ENCODE peak calls at places on chromosomes 2 and 18, in four cellular contexts. One of them, this sample, is unnamed.

GRCh38 chr18:36352384-36352783 is 54.9 kb downstream of the FHOD3 start:
- DNase-seq in upper lobe of left lung: no peak
- DNase-seq in small intestine: no peak
- DNase-seq in CD8-positive, alpha-beta T cell: no peak
- DNase-seq in this sample: no peak

GRCh38 chr2:9033385-9034175 is 30.1 kb upstream of the MBOAT2 start:
- DNase-seq in upper lobe of left lung: no peak
- DNase-seq in small intestine: no peak
- DNase-seq in CD8-positive, alpha-beta T cell: no peak
- DNase-seq in this sample: peak; percentile 74

GRCh38 chr2:106546376-106546990 is 59.3 kb downstream of the CD8B2 start:
- DNase-seq in small intestine: no peak
- DNase-seq in upper lobe of left lung: no peak
- DNase-seq in CD8-positive, alpha-beta T cell: no peak
- DNase-seq in this sample: no peak

GRCh38 chr18:10850828-10851227 is 298.5 kb downstream of the PIEZO2 start:
- DNase-seq in CD8-positive, alpha-beta T cell: no peak
- DNase-seq in upper lobe of left lung: no peak
- DNase-seq in small intestine: no peak
- DNase-seq in this sample: no peak

GRCh38 chr2:160087854-160088745 is 25.7 kb upstream of the PLA2R1 start:
- DNase-seq in small intestine: peak; percentile 35
- DNase-seq in upper lobe of left lung: no peak
- DNase-seq in CD8-positive, alpha-beta T cell: no peak
- DNase-seq in this sample: peak; percentile 21

GRCh38 chr2:200786826-200787225 is 24.9 kb upstream of the BZW1 start:
- DNase-seq in small intestine: no peak
- DNase-seq in upper lobe of left lung: no peak
- DNase-seq in CD8-positive, alpha-beta T cell: no peak
- DNase-seq in this sample: no peak

GRCh38 chr18:12741351-12741750 is 38.5 kb downstream of the PSMG2 start:
- DNase-seq in small intestine: no peak
- DNase-seq in CD8-positive, alpha-beta T cell: no peak
- DNase-seq in upper lobe of left lung: no peak
- DNase-seq in this sample: no peak

GRCh38 chr2:234840336-234840735 is 111.5 kb upstream of the SH3BP4 start:
- DNase-seq in upper lobe of left lung: no peak
- DNase-seq in CD8-positive, alpha-beta T cell: no peak
- DNase-seq in small intestine: peak; percentile 37
- DNase-seq in this sample: no peak

GRCh38 chr2:119316066-119316465 is 50.6 kb downstream of the C2orf76 start:
- DNase-seq in small intestine: no peak
- DNase-seq in CD8-positive, alpha-beta T cell: no peak
- DNase-seq in upper lobe of left lung: no peak
- DNase-seq in this sample: no peak

GRCh38 chr2:200787351-200788128 is 24.2 kb upstream of the BZW1 start:
- DNase-seq in upper lobe of left lung: no peak
- DNase-seq in CD8-positive, alpha-beta T cell: no peak
- DNase-seq in small intestine: no peak
- DNase-seq in this sample: no peak

DNA sequence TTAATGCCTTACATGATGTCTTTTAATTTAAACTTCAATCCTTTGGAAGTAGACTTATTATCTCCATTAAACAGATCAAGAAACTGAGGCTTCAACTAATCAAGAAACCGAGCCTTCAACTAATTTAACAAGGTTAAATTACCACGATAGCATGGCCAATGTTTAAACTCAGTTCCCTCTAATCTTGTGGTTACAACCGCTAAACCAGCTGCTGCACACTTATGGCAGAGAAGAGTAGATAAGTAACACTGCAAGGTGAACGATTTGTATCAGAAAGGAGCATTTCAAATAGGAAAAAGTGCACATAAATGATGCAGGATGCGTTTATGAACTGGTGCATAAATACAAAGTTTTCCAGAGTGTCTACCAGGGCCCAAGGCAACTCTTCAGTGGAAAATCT is 144.6 kb upstream of the CAVIN2 start:
- DNase-seq in small intestine: no peak
- DNase-seq in CD8-positive, alpha-beta T cell: no peak
- DNase-seq in upper lobe of left lung: no peak
- DNase-seq in this sample: no peak
- H3K36me3 ChIP-seq in small intestine: no peaks in the 10 kb centered on the region
- H3K36me3 ChIP-seq in CD8-positive, alpha-beta T cell: no peaks in the 10 kb centered on the region
- H3K36me3 ChIP-seq in upper lobe of left lung: no peaks in the 10 kb centered on the region
- H3K36me3 ChIP-seq in this sample: no peaks in the 10 kb centered on the region

DNA sequence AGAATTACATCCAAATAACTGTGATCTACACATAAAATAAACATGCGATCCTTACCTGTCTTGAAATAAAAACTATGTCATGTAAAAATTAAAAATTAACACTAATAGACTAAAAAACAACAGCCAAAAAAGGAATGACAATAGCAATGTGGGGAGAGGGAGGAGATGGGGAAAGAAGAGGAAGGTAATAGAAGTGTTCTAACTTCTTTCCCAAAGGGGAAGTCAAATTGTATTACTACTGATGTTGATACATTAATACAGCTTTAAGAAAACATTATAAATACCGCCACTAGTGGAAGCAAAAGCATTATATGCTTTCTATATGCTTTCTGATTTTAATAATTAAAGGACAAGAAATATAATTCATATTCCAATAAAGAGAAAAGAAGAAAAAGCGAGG is 22.2 kb downstream of the ZNF516 start:
- DNase-seq in CD8-positive, alpha-beta T cell: no peak
- DNase-seq in upper lobe of left lung: no peak
- DNase-seq in small intestine: no peak
- DNase-seq in this sample: no peak
- H3K36me3 ChIP-seq in CD8-positive, alpha-beta T cell: no peaks in the 10 kb centered on the region
- H3K36me3 ChIP-seq in upper lobe of left lung: no peaks in the 10 kb centered on the region
- H3K36me3 ChIP-seq in small intestine: no peaks in the 10 kb centered on the region
- H3K36me3 ChIP-seq in this sample: peaks cover 8% of the 10 kb centered on the region

GRCh38 chr18:730692-731091 is 18.3 kb upstream of the ENOSF1 start:
- DNase-seq in small intestine: no peak
- DNase-seq in CD8-positive, alpha-beta T cell: no peak
- DNase-seq in upper lobe of left lung: no peak
- DNase-seq in this sample: no peak

GRCh38 chr18:723541-723940 is 11.1 kb upstream of the ENOSF1 start:
- DNase-seq in upper lobe of left lung: no peak
- DNase-seq in CD8-positive, alpha-beta T cell: no peak
- DNase-seq in small intestine: no peak
- DNase-seq in this sample: no peak

GRCh38 chr18:731185-731584 is 18.8 kb upstream of the ENOSF1 start:
- DNase-seq in CD8-positive, alpha-beta T cell: no peak
- DNase-seq in upper lobe of left lung: no peak
- DNase-seq in small intestine: no peak
- DNase-seq in this sample: no peak

GRCh38 chr18:725641-726040 is 13.2 kb upstream of the ENOSF1 start:
- DNase-seq in upper lobe of left lung: no peak
- DNase-seq in small intestine: no peak
- DNase-seq in CD8-positive, alpha-beta T cell: no peak
- DNase-seq in this sample: no peak
- H3K36me3 ChIP-seq in upper lobe of left lung: peaks cover 3% of the 10 kb centered on the region
- H3K36me3 ChIP-seq in small intestine: peaks cover 4% of the 10 kb centered on the region
- H3K36me3 ChIP-seq in CD8-positive, alpha-beta T cell: no peaks in the 10 kb centered on the region
- H3K36me3 ChIP-seq in this sample: no peaks in the 10 kb centered on the region

GRCh38 chr2:241255542-241256167 is 59.8 kb downstream of the HDLBP start:
- DNase-seq in small intestine: no peak
- DNase-seq in upper lobe of left lung: no peak
- DNase-seq in CD8-positive, alpha-beta T cell: no peak
- DNase-seq in this sample: peak; percentile 98

GRCh38 chr2:241249654-241250053 is 61.2 kb downstream of the ANO7 start:
- DNase-seq in CD8-positive, alpha-beta T cell: no peak
- DNase-seq in small intestine: no peak
- DNase-seq in upper lobe of left lung: no peak
- DNase-seq in this sample: no peak

GRCh38 chr2:241256168-241256545 is 59.3 kb downstream of the HDLBP start:
- DNase-seq in CD8-positive, alpha-beta T cell: no peak
- DNase-seq in small intestine: no peak
- DNase-seq in upper lobe of left lung: no peak
- DNase-seq in this sample: peak; percentile 94

GRCh38 chr2:241254904-241255351 is 60.5 kb downstream of the HDLBP start:
- DNase-seq in small intestine: no peak
- DNase-seq in upper lobe of left lung: no peak
- DNase-seq in CD8-positive, alpha-beta T cell: no peak
- DNase-seq in this sample: no peak

DNA sequence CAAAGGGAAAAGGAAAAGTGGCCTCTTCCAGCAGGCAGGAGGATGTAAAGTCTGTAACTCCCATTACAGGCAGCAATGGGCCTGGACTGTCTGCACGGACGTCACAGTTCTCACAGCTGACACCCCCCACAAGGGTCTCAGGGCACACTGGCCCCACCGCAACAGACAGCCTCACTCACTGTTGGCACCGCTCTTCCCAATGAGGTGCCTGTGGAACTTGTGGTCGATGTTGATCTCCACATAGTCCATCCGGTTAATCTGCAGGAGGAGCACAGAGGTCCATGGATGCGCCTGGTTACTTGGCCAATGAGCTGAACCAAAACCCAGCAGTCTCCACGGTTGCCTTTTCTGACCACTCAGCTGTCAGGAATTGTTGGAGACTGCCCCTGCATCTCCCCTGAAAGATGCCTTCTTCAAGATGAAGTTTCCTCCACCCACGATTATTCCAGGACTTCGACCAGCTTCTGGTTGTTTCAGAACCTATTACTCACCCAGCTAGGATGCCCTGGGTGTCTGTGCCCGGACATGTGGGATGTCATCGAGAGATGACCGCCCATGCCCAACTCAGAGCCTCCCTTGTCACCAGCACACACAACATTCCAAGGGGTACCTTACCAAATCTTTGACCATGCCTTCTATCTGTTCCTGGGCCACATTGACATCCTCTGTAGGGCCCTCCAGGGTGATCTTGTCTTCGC is 62.5 kb downstream of the HDLBP start:
- DNase-seq in CD8-positive, alpha-beta T cell: no peak
- DNase-seq in small intestine: no peak
- DNase-seq in upper lobe of left lung: no peak
- DNase-seq in this sample: no peak
- H3K36me3 ChIP-seq in CD8-positive, alpha-beta T cell: peaks cover 57% of the 10 kb centered on the region
- H3K36me3 ChIP-seq in small intestine: peaks cover 63% of the 10 kb centered on the region
- H3K36me3 ChIP-seq in upper lobe of left lung: peaks cover 100% of the 10 kb centered on the region
- H3K36me3 ChIP-seq in this sample: peaks cover 92% of the 10 kb centered on the region

GRCh38 chr2:216447293-216447692 is 35.0 kb downstream of the SMARCAL1 start:
- DNase-seq in CD8-positive, alpha-beta T cell: no peak
- DNase-seq in small intestine: no peak
- DNase-seq in upper lobe of left lung: no peak
- DNase-seq in this sample: no peak
- H3K36me3 ChIP-seq in CD8-positive, alpha-beta T cell: peaks cover 44% of the 10 kb centered on the region
- H3K36me3 ChIP-seq in small intestine: peaks cover 21% of the 10 kb centered on the region
- H3K36me3 ChIP-seq in upper lobe of left lung: peaks cover 64% of the 10 kb centered on the region
- H3K36me3 ChIP-seq in this sample: peaks cover 24% of the 10 kb centered on the region

GRCh38 chr2:232776435-232776834 is at the start of gene KCNJ13:
- DNase-seq in upper lobe of left lung: no peak
- DNase-seq in small intestine: peak; percentile 81
- DNase-seq in CD8-positive, alpha-beta T cell: no peak
- DNase-seq in this sample: no peak
- H3K36me3 ChIP-seq in upper lobe of left lung: peaks cover 5% of the 10 kb centered on the region
- H3K36me3 ChIP-seq in small intestine: no peaks in the 10 kb centered on the region
- H3K36me3 ChIP-seq in CD8-positive, alpha-beta T cell: no peaks in the 10 kb centered on the region
- H3K36me3 ChIP-seq in this sample: no peaks in the 10 kb centered on the region

DNA sequence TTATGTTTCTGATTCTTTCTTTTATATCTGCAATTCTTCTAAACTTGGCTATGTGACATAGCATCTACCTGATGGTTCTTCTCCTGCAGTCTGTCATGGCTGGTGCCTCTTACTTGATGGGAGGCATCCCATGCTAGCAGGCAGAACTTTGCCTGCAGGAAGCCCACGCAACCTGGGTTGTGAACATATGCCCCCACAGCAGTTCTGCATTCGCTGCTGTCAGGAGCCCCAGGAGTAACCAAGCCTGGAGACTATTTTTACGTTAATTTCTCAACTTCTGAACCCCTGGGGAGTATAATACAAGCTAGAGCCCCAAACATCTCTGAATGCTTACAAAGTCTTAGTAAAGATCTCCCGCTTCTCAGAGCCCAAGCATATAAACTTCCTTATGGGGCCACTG is 12.1 kb downstream of the FAM168B start:
- DNase-seq in upper lobe of left lung: no peak
- DNase-seq in small intestine: no peak
- DNase-seq in CD8-positive, alpha-beta T cell: no peak
- DNase-seq in this sample: no peak
- H3K36me3 ChIP-seq in upper lobe of left lung: peaks cover 55% of the 10 kb centered on the region
- H3K36me3 ChIP-seq in small intestine: peaks cover 31% of the 10 kb centered on the region
- H3K36me3 ChIP-seq in CD8-positive, alpha-beta T cell: peaks cover 23% of the 10 kb centered on the region
- H3K36me3 ChIP-seq in this sample: peaks cover 74% of the 10 kb centered on the region

GRCh38 chr2:157250836-157251235 is 6.7 kb upstream of the GALNT5 start:
- DNase-seq in small intestine: peak; percentile 64
- DNase-seq in upper lobe of left lung: no peak
- DNase-seq in CD8-positive, alpha-beta T cell: no peak
- DNase-seq in this sample: no peak
- H3K36me3 ChIP-seq in small intestine: no peaks in the 10 kb centered on the region
- H3K36me3 ChIP-seq in upper lobe of left lung: no peaks in the 10 kb centered on the region
- H3K36me3 ChIP-seq in CD8-positive, alpha-beta T cell: no peaks in the 10 kb centered on the region
- H3K36me3 ChIP-seq in this sample: no peaks in the 10 kb centered on the region

GRCh38 chr2:196291418-196291817 is 120.0 kb upstream of the STK17B start:
- DNase-seq in upper lobe of left lung: no peak
- DNase-seq in CD8-positive, alpha-beta T cell: no peak
- DNase-seq in small intestine: no peak
- DNase-seq in this sample: no peak

GRCh38 chr2:196290149-196290548 is 118.8 kb upstream of the STK17B start:
- DNase-seq in small intestine: no peak
- DNase-seq in CD8-positive, alpha-beta T cell: no peak
- DNase-seq in upper lobe of left lung: no peak
- DNase-seq in this sample: no peak

GRCh38 chr2:196291873-196292800 is 120.8 kb upstream of the STK17B start:
- DNase-seq in small intestine: no peak
- DNase-seq in upper lobe of left lung: no peak
- DNase-seq in CD8-positive, alpha-beta T cell: no peak
- DNase-seq in this sample: no peak

GRCh38 chr2:196289000-196289399 is 117.6 kb upstream of the STK17B start:
- DNase-seq in small intestine: no peak
- DNase-seq in upper lobe of left lung: no peak
- DNase-seq in CD8-positive, alpha-beta T cell: no peak
- DNase-seq in this sample: no peak

GRCh38 chr2:196290569-196290968 is 119.2 kb upstream of the STK17B start:
- DNase-seq in CD8-positive, alpha-beta T cell: no peak
- DNase-seq in upper lobe of left lung: no peak
- DNase-seq in small intestine: no peak
- DNase-seq in this sample: no peak
- H3K36me3 ChIP-seq in CD8-positive, alpha-beta T cell: no peaks in the 10 kb centered on the region
- H3K36me3 ChIP-seq in upper lobe of left lung: no peaks in the 10 kb centered on the region
- H3K36me3 ChIP-seq in small intestine: no peaks in the 10 kb centered on the region
- H3K36me3 ChIP-seq in this sample: no peaks in the 10 kb centered on the region

GRCh38 chr2:72681016-72681995 is 144.5 kb downstream of the EXOC6B start:
- DNase-seq in CD8-positive, alpha-beta T cell: no peak
- DNase-seq in small intestine: peak; percentile 75
- DNase-seq in upper lobe of left lung: no peak
- DNase-seq in this sample: no peak
- H3K36me3 ChIP-seq in CD8-positive, alpha-beta T cell: no peaks in the 10 kb centered on the region
- H3K36me3 ChIP-seq in small intestine: peaks cover 1% of the 10 kb centered on the region
- H3K36me3 ChIP-seq in upper lobe of left lung: no peaks in the 10 kb centered on the region
- H3K36me3 ChIP-seq in this sample: no peaks in the 10 kb centered on the region